ENCODE peak calls at places on chromosomes 2 and 18, in six cellular contexts. Q is C1 segment of cervical spinal cord; V is naive thymus-derived CD4-positive, alpha-beta T cell; X is MV-4-11; R is LoVo; T is NCI-H748 treated with DMSO at 0.1 percent for 48 hours. B is an unnamed sample.

GRCh38 chr2:220736778-220737177 is 835.3 kb downstream of the EPHA4 start:
- DNase-seq in T (no peak), R (no peak), X (no peak), Q (no peak), V (no peak), B (no peak)

GRCh38 chr18:26746284-26747130 is 119.0 kb downstream of the AQP4 start:
- DNase-seq in X (peak), R (no peak), Q (no peak), T (no peak), V (no peak), B (no peak)

GRCh38 chr2:27737676-27738348 is 33.7 kb upstream of the MRPL33 start:
- DNase-seq in V (no peak), T (no peak), X (no peak), Q (no peak), R (peak), B (no peak)

GRCh38 chr2:146818122-146818521 is 1026.7 kb upstream of the ACVR2A start:
- DNase-seq in Q (no peak), X (no peak), V (no peak), R (no peak), T (no peak), B (no peak)

GRCh38 chr2:85750509-85751299 is 3.1 kb upstream of the ATOH8 start:
- DNase-seq in V (peak), Q (peak), X (peak), T (peak), R (peak), B (peak)

GRCh38 chr2:96400049-96401000 is 64.8 kb downstream of the NCAPH start:
- DNase-seq in R (no peak), V (no peak), T (no peak), X (no peak), Q (no peak), B (no peak)

GRCh38 chr18:24076950-24077349 is 61.9 kb upstream of the CABYR start:
- DNase-seq in T (no peak), R (no peak), X (no peak), V (no peak), Q (no peak), B (no peak)

GRCh38 chr2:129735576-129735975 is 243.9 kb upstream of the RAB6C start:
- DNase-seq in R (no peak), T (no peak), X (no peak), Q (no peak), V (no peak), B (no peak)

GRCh38 chr2:203675086-203675485 is 31.4 kb upstream of the CD28 start:
- DNase-seq in R (no peak), Q (no peak), V (no peak), X (no peak), T (no peak), B (no peak)

GRCh38 chr2:136117391-136117841 is 533 bp downstream of the CXCR4 start:
- DNase-seq in T (no peak), V (no peak), Q (no peak), R (no peak), X (peak), B (peak)

GRCh38 chr18:48090702-48091101 is 160.2 kb upstream of the SMAD2 start:
- DNase-seq in X (no peak), T (no peak), V (no peak), Q (no peak), R (no peak), B (no peak)

GRCh38 chr2:82790277-82791021 is 1668.6 kb downstream of the SUCLG1 start:
- DNase-seq in X (no peak), T (no peak), V (no peak), Q (no peak), R (no peak), B (no peak)

GRCh38 chr2:69119541-69119940 is 106.6 kb downstream of the ANTXR1 start:
- DNase-seq in X (no peak), V (no peak), R (no peak), T (no peak), Q (no peak), B (no peak)

GRCh38 chr2:98772531-98772930 is 41.6 kb upstream of the MGAT4A start:
- DNase-seq in V (no peak), R (no peak), Q (no peak), T (no peak), X (no peak), B (no peak)

GRCh38 chr18:11387880-11388279 is 221.5 kb upstream of the SLC35G4 start:
- DNase-seq in T (no peak), R (peak), X (peak), Q (no peak), V (no peak), B (no peak)

GRCh38 chr2:32504877-32505478 is 122.9 kb upstream of the TTC27 start:
- DNase-seq in X (no peak), V (no peak), Q (no peak), R (no peak), T (no peak), B (no peak)

GRCh38 chr2:161245237-161245505 is 63.1 kb upstream of the PSMD14 start:
- DNase-seq in Q (no peak), V (no peak), T (no peak), R (no peak), X (no peak), B (no peak)

GRCh38 chr2:200278694-200279316 is 27.7 kb upstream of the SPATS2L start:
- DNase-seq in Q (no peak), T (no peak), R (no peak), X (no peak), V (no peak), B (no peak)

GRCh38 chr18:76434452-76434851 is 60.6 kb downstream of the ZNF516 start:
- DNase-seq in T (no peak), R (no peak), X (no peak), V (no peak), Q (no peak), B (no peak)

GRCh38 chr2:38230756-38231155 is 146.3 kb downstream of the ATL2 start:
- DNase-seq in Q (no peak), X (no peak), R (no peak), V (no peak), T (no peak), B (no peak)

GRCh38 chr2:1758112-1758630 is 13.9 kb upstream of the PXDN start:
- DNase-seq in X (no peak), Q (no peak), V (no peak), R (no peak), T (no peak), B (no peak)